ENCODE peak calls at places on chromosome 2, in nine cellular contexts. F is AG09309, U is mammary epithelial cell, Z is stomach, V is aorta, C is SK-N-SH, D is ovary, R is Panc1, Q is A549. K is an unnamed sample.

GRCh38 chr2:63861220-63861822 is 19.6 kb downstream of the UGP2 start:
- DNase-seq in F (no peak), Z (peak), R (no peak), C (peak), D (no peak), Q (peak), U (no peak), V (no peak), K (no peak)

GRCh38 chr2:100983684-100984310 is 18.3 kb upstream of the RPL31 start:
- DNase-seq in Q (no peak), U (no peak), F (no peak), V (no peak), D (no peak), Z (no peak), C (no peak), R (no peak), K (no peak)

GRCh38 chr2:203470371-203470770 is 64.7 kb downstream of the RAPH1 start:
- DNase-seq in D (no peak), C (peak), U (no peak), R (no peak), Z (peak), F (no peak), V (no peak), Q (peak), K (no peak)

GRCh38 chr2:102114290-102114721 is 28.2 kb upstream of the IL1R1 start:
- DNase-seq in C (no peak), Q (no peak), F (peak), Z (no peak), R (no peak), D (no peak), U (peak), V (no peak), K (no peak)

GRCh38 chr2:220482751-220483150 is 855.3 kb downstream of the SLC4A3 start:
- DNase-seq in F (no peak), V (no peak), C (no peak), Z (no peak), D (no peak), Q (no peak), U (no peak), R (no peak), K (no peak)

GRCh38 chr2:45069711-45070664 is 60.7 kb upstream of the SIX2 start:
- DNase-seq in Q (no peak), V (no peak), F (no peak), D (no peak), R (no peak), U (no peak), C (no peak), Z (no peak), K (no peak)

GRCh38 chr2:189441709-189442074 is 418 bp downstream of the WDR75 start:
- DNase-seq in D (no peak), Z (no peak), C (no peak), R (no peak), V (no peak), F (no peak), U (no peak), Q (no peak), K (no peak)

GRCh38 chr2:71070294-71071025 is 2.0 kb downstream of the NAGK start:
- DNase-seq in U (peak), Z (no peak), F (no peak), V (no peak), R (no peak), C (peak), D (no peak), Q (peak), K (no peak)

GRCh38 chr2:237591379-237591881 is 896 bp upstream of the RAB17 start:
- DNase-seq in U (no peak), V (peak), Q (no peak), Z (no peak), F (no peak), R (no peak), C (no peak), D (no peak), K (no peak)

GRCh38 chr2:69624611-69625010 is 18.9 kb downstream of the AAK1 start:
- DNase-seq in F (no peak), Q (no peak), U (no peak), R (no peak), C (no peak), D (no peak), Z (no peak), V (no peak), K (no peak)

GRCh38 chr2:24576617-24577016 is 85.6 kb downstream of the NCOA1 start:
- DNase-seq in Z (no peak), C (no peak), U (no peak), D (no peak), Q (no peak), F (no peak), R (no peak), V (no peak), K (no peak)

GRCh38 chr2:55862673-55863390 is 60.8 kb downstream of the EFEMP1 start:
- DNase-seq in Q (peak), U (peak), Z (peak), D (peak), R (peak), F (peak), V (no peak), C (no peak), K (no peak)

GRCh38 chr2:41197781-41198180 is 745.9 kb upstream of the SLC8A1 start:
- DNase-seq in Z (no peak), F (no peak), U (no peak), V (no peak), R (no peak), Q (no peak), C (no peak), D (no peak), K (no peak)

GRCh38 chr2:158602027-158602426 is 145.3 kb downstream of the PKP4 start:
- DNase-seq in U (no peak), D (no peak), V (no peak), C (no peak), Q (no peak), Z (peak), F (no peak), R (no peak), K (peak)

GRCh38 chr2:175855236-175855635 is 146.8 kb downstream of the LNPK start:
- DNase-seq in D (no peak), Q (no peak), C (no peak), R (no peak), V (no peak), Z (no peak), F (no peak), U (no peak), K (no peak)

GRCh38 chr2:58620896-58621295 is 379.8 kb upstream of the FANCL start:
- DNase-seq in R (no peak), C (no peak), F (no peak), V (no peak), U (no peak), Z (no peak), Q (no peak), D (no peak), K (no peak)

GRCh38 chr2:134333646-134334189 is 79.8 kb downstream of the MGAT5 start:
- DNase-seq in R (no peak), V (no peak), Q (no peak), C (no peak), Z (no peak), U (no peak), F (no peak), D (no peak), K (no peak)

GRCh38 chr2:8431446-8432125 is 250.3 kb upstream of the ID2 start:
- DNase-seq in V (no peak), Z (no peak), R (no peak), Q (no peak), D (no peak), F (no peak), C (no peak), U (no peak), K (no peak)

GRCh38 chr2:179931502-179931901 is 70.1 kb upstream of the ZNF385B start:
- DNase-seq in V (no peak), F (no peak), Z (no peak), Q (no peak), R (no peak), U (no peak), C (no peak), D (no peak), K (no peak)

GRCh38 chr2:127193164-127193947 is 26.7 kb downstream of the CYP27C1 start:
- DNase-seq in V (no peak), R (no peak), C (no peak), Q (no peak), Z (no peak), D (no peak), F (no peak), U (no peak), K (no peak)

GRCh38 chr2:151363709-151364108 is 6.3 kb downstream of the TNFAIP6 start:
- DNase-seq in D (no peak), Q (no peak), V (no peak), Z (no peak), F (no peak), U (peak), R (no peak), C (no peak), K (no peak)
- H3K4me3 ChIP-seq in D (no peak), Q (no peak), V (no peak), Z (no peak), F (no peak), U (no peak), R (no peak), C (no peak), K (no peak)

GRCh38 chr2:60884795-60885194 is 3.4 kb downstream of the REL start:
- DNase-seq in V (no peak), U (peak), R (no peak), C (no peak), Q (no peak), D (no peak), Z (no peak), F (no peak), K (no peak)

GRCh38 chr2:60885683-60886082 is 4.3 kb downstream of the REL start:
- DNase-seq in D (no peak), R (no peak), V (no peak), Z (no peak), Q (peak), U (no peak), F (no peak), C (no peak), K (no peak)

GRCh38 chr2:60883896-60884295 is 2.5 kb downstream of the REL start:
- DNase-seq in R (no peak), Q (no peak), F (no peak), U (no peak), V (no peak), C (no peak), D (no peak), Z (no peak), K (no peak)

GRCh38 chr2:60880988-60881932 is at the start of gene REL:
- DNase-seq in U (peak), Z (peak), R (peak), V (peak), D (peak), C (peak), Q (peak), F (peak), K (no peak)

DNA sequence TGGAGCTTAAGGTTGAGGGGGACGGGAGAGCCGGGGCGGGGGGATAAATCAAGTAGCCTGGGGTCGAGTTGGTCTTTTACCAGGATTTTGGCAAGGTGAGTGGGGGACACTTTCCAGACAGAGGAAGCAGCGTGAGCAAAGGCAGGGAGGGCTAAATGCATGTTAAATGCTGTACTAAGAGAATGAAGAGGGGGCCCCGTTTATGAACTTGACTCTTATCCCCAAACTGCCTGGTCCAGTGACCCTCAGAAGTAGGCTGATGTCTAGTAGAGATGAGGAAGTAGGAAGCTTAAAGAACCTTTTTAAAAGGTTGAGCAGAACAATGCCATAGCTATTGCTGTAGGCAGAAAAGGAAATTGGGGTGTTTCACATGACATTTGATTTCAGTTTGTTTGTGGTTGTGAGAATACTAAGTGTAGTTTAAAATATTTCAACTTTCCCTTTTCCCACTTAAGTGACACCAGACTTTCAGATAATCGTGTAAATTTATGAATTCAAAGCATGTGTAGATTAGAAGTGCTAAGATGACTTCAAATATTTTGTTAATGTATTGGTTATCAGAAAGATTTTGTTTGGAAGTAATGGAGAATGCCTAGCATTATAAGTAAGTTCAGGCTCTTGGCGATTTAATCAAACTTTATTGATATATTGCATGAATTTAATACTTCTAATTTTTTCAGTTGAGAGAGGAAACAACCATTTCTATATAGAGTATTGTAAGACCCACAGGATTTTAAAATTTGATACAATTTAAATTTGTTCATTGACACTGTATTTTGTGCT is 1.8 kb downstream of the REL start:
- DNase-seq in U (peak), D (no peak), Z (no peak), V (peak), Q (peak), F (no peak), R (no peak), C (peak), K (no peak)
- H3K4me3 ChIP-seq in U (peak), D (peak), Z (peak), V (peak), Q (peak), F (peak), R (peak), C (peak), K (peak)

GRCh38 chr2:144683063-144683740 is 163.3 kb upstream of the ZEB2 start:
- DNase-seq in D (no peak), F (peak), C (no peak), V (no peak), U (no peak), Q (no peak), R (no peak), Z (no peak), K (no peak)
- H3K4me3 ChIP-seq in D (no peak), F (no peak), C (no peak), V (no peak), U (no peak), Q (no peak), R (no peak), Z (no peak), K (no peak)

GRCh38 chr2:85772841-85773491 is 19.2 kb downstream of the ATOH8 start:
- DNase-seq in Q (no peak), Z (no peak), D (no peak), R (no peak), V (no peak), C (peak), F (no peak), U (no peak), K (no peak)

GRCh38 chr2:85770369-85770768 is 16.6 kb downstream of the ATOH8 start:
- DNase-seq in D (no peak), Q (no peak), C (no peak), U (no peak), F (no peak), Z (no peak), V (no peak), R (no peak), K (no peak)

GRCh38 chr2:85770786-85771409 is 17.1 kb downstream of the ATOH8 start:
- DNase-seq in Z (no peak), V (no peak), R (no peak), C (no peak), F (no peak), Q (no peak), U (no peak), D (no peak), K (no peak)

GRCh38 chr2:85772019-85772745 is 18.4 kb downstream of the ATOH8 start:
- DNase-seq in R (peak), F (peak), D (peak), U (peak), C (peak), Z (peak), V (peak), Q (peak), K (peak)

DNA sequence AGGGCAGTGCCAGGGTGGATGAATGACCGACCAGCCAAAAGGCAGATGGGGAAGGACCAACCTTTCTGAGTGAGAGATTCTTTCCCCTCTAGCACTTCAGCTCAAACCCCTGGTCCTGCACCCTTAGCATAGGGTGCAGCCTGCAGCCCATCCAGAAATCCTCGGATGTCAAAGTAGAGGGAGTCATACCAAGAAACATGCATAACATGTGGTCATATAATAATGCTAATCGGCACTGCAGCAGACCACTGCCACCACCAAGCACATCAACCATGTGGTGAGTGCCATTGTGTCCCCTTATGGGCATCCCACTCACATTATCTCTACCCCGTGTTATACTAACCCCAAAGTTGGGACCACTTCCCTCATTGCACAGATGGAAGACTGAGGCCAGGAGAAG is 17.7 kb downstream of the ATOH8 start:
- DNase-seq in Z (no peak), Q (no peak), F (no peak), R (no peak), U (no peak), D (no peak), C (no peak), V (no peak), K (no peak)
- H3K4me3 ChIP-seq in Z (peak), Q (no peak), F (no peak), R (no peak), U (no peak), D (no peak), C (no peak), V (no peak), K (no peak)

DNA sequence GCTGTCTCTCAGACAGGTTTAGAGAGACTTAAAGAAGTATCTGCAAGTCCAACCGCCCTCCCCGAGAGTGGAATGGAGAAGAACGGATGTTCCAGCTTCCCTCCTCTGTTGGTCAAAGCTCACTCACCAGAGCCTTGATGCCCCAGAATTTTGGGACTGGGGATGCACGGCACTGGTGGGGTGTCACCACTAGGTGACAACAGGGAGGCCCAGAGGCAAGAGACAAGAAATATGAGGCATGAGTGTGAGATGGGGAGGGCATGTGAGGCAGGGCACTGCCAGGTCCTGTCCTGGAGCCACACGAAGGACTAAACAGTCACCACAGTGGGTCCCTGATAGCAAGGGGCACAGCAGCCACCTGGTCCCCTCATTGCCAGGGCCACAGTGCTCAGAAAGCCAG is 35.1 kb upstream of the SH3BP4 start:
- DNase-seq in C (no peak), D (no peak), U (no peak), R (no peak), Z (no peak), V (no peak), Q (no peak), F (no peak), K (no peak)
- H3K4me3 ChIP-seq in C (no peak), D (no peak), U (no peak), R (no peak), Z (no peak), V (no peak), Q (no peak), F (no peak), K (no peak)

K was measured in LNCaP clone FGC.